ENCODE peak calls at places on chromosomes 11 and 22, in five cellular contexts. One of them, this sample, is unnamed.

GRCh38 chr11:23765862-23766261 is 731.0 kb upstream of the LUZP2 start:
- DNase-seq in stomach: no peak
- DNase-seq in body of pancreas: no peak
- DNase-seq in esophagus muscularis mucosa: no peak
- DNase-seq in IMR-90: peak; percentile 79
- DNase-seq in this sample: no peak

GRCh38 chr11:32990481-32990880 is 25.2 kb upstream of the DEPDC7 start:
- DNase-seq in stomach: no peak
- DNase-seq in body of pancreas: no peak
- DNase-seq in esophagus muscularis mucosa: no peak
- DNase-seq in IMR-90: no peak
- DNase-seq in this sample: no peak

GRCh38 chr11:36454991-36455611 is 55.0 kb downstream of the TRAF6 start:
- DNase-seq in stomach: no peak
- DNase-seq in body of pancreas: no peak
- DNase-seq in esophagus muscularis mucosa: no peak
- DNase-seq in IMR-90: no peak
- DNase-seq in this sample: peak; percentile 46

GRCh38 chr22:38077595-38077994 is 6.4 kb downstream of the SLC16A8 start:
- DNase-seq in stomach: no peak
- DNase-seq in body of pancreas: no peak
- DNase-seq in esophagus muscularis mucosa: no peak
- DNase-seq in IMR-90: no peak
- DNase-seq in this sample: no peak

GRCh38 chr11:40099391-40100169 is 1359.9 kb downstream of the LRRC4C start:
- DNase-seq in stomach: no peak
- DNase-seq in body of pancreas: no peak
- DNase-seq in esophagus muscularis mucosa: no peak
- DNase-seq in IMR-90: no peak
- DNase-seq in this sample: no peak

GRCh38 chr22:43017525-43018290 is 2.8 kb upstream of the PACSIN2 start:
- DNase-seq in stomach: no peak
- DNase-seq in body of pancreas: no peak
- DNase-seq in esophagus muscularis mucosa: no peak
- DNase-seq in IMR-90: no peak
- DNase-seq in this sample: no peak

GRCh38 chr11:119205080-119205479 is 1.1 kb upstream of the CBL start:
- DNase-seq in stomach: no peak
- DNase-seq in body of pancreas: no peak
- DNase-seq in esophagus muscularis mucosa: no peak
- DNase-seq in IMR-90: no peak
- DNase-seq in this sample: no peak

GRCh38 chr11:119483341-119483880 is 60.4 kb upstream of the THY1 start:
- DNase-seq in stomach: peak; percentile 15
- DNase-seq in body of pancreas: peak; percentile 9
- DNase-seq in esophagus muscularis mucosa: no peak
- DNase-seq in IMR-90: no peak
- DNase-seq in this sample: no peak

GRCh38 chr11:92879086-92879485 is 90.4 kb upstream of the MTNR1B start:
- DNase-seq in stomach: no peak
- DNase-seq in body of pancreas: no peak
- DNase-seq in esophagus muscularis mucosa: no peak
- DNase-seq in IMR-90: no peak
- DNase-seq in this sample: no peak

DNA sequence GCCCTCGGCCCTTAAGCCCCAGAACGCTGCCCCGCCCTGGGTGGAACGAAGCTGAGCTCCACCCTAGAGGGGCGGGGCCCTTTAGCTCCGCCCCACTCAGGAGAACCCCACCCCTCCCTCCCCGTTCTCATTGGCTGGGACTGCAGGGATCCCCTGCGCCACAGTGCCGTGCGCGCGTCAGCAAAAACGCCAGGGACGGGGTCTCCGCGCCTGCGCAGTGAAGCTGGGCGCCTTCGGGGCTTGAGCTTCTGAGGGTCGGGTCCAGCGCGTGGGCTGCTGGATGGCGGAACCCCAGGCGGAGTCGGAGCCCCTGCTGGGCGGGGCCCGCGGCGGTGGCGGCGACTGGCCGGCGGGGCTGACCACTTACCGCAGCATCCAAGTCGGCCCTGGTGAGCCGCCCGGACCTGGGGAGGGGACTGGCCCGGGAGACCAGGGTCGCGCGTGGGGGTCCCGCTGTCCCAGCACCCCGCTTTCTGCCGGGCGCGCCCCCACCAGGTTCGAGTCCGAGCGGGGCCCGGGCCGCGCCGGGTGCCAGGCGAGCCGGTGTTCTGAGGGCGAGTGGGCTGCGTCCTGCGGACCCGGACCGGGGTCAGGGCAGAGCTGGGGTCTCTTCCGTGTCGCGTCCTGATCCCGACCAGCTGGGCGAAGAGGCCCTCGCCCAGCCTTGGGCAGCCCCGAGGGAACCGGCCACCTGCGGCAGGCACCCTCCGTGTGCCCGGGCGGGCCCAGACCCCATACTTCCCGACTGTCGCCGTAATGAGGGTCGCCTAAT is at the start of gene TPCN2:
- DNase-seq in stomach: peak; percentile 92
- DNase-seq in body of pancreas: peak; percentile 93
- DNase-seq in esophagus muscularis mucosa: peak; percentile 97
- DNase-seq in IMR-90: peak; percentile 96
- DNase-seq in this sample: peak; percentile 99
- TF ChIP-seq POLR2A in stomach: no peak
- TF ChIP-seq POLR2A in body of pancreas: peak; percentile 62
- TF ChIP-seq POLR2A in esophagus muscularis mucosa: peak; percentile 79
- TF ChIP-seq POLR2A in IMR-90: peak; percentile 80
- TF ChIP-seq POLR2A in this sample: peak; percentile 85

DNA sequence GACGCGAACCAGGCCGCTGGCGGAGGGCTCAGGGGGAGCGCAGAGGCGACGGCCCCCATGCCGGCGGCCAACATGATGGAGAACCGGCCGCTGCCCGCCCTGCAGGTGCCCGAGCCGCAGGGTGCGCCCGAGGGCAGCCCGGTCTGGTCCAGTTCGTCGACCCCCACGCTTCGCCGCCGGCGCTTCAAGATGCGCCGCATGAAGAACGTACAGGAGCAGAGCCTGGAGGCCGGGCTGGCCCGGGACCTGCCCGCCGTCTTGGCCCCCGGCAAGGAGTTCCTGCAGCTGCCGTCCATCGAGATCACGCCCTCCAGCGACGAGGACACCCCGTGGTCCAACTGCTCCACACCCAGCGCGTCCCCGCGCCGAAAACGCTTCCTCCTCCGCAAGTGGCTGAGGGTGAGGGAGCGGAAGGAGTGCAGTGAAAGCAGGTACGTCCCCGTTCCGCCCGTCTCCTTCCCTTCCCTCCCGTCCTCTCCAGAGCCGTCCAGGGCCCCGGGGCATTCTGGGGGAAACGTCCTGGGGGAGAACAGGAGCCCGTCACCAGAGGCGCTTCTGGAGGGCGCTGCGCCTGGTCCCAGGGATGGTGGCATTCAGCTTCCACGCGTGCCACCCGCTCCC is 777 bp downstream of the GRAMD1B start:
- DNase-seq in stomach: peak; percentile 52
- DNase-seq in body of pancreas: peak; percentile 27
- DNase-seq in esophagus muscularis mucosa: no peak
- DNase-seq in IMR-90: peak; percentile 51
- DNase-seq in this sample: peak; percentile 30
- TF ChIP-seq POLR2A in stomach: no peak
- TF ChIP-seq POLR2A in body of pancreas: no peak
- TF ChIP-seq POLR2A in esophagus muscularis mucosa: no peak
- TF ChIP-seq POLR2A in IMR-90: no peak
- TF ChIP-seq POLR2A in this sample: no peak

GRCh38 chr22:44219101-44219870 is 38.6 kb downstream of the PARVG start:
- DNase-seq in stomach: no peak
- DNase-seq in body of pancreas: no peak
- DNase-seq in esophagus muscularis mucosa: peak; percentile 88
- DNase-seq in IMR-90: no peak
- DNase-seq in this sample: no peak
- TF ChIP-seq POLR2A in stomach: no peak
- TF ChIP-seq POLR2A in body of pancreas: no peak
- TF ChIP-seq POLR2A in esophagus muscularis mucosa: no peak
- TF ChIP-seq POLR2A in IMR-90: no peak
- TF ChIP-seq POLR2A in this sample: no peak

GRCh38 chr11:61966673-61967176 is 709 bp downstream of the FTH1 start:
- DNase-seq in stomach: no peak
- DNase-seq in body of pancreas: no peak
- DNase-seq in esophagus muscularis mucosa: no peak
- DNase-seq in IMR-90: no peak
- DNase-seq in this sample: no peak
- TF ChIP-seq POLR2A in stomach: no peak
- TF ChIP-seq POLR2A in body of pancreas: no peak
- TF ChIP-seq POLR2A in esophagus muscularis mucosa: no peak
- TF ChIP-seq POLR2A in IMR-90: no peak
- TF ChIP-seq POLR2A in this sample: no peak

DNA sequence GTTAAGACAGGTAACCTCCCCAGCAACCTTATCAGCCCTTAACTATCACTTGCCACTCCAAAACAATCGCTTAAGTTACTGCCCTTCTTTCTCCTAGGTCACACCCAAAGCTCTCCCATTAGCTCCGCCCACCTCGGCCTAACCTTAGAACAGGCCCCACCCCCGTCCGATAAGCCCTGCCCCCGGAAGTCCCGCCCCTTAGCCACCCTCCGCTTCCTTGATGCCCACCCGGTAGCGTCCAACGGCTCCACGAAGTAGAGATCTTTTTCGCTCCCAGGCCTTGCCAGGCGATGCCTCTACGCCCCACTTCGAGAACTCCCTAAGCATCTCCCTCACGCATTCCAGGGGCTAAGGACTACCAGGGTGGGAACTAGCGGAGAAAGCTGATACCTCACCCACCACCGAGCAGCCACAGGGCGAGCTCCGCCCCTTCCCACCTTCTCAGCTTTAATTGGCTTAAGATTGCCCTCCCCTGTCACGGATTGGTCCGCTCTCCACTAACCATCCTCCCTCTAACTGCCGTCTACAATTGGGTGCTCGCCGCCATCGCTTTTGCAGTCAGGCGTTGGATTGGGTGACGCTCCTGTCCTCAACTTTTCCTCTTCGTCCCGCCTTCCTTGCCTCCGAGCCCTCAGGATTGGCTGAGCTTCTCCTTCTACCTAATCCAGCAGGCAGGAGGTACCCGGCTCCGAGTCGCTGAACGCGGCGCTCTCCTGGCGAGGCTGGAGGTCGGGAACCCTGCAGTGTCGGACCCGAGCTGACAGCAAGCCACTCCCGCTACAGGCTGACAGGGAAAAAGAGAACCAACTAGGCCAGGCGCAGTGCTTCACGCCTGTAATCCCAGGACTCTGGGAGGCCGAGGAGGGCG is at the start of gene ZBTB3:
- DNase-seq in stomach: peak; percentile 97
- DNase-seq in body of pancreas: peak; percentile 99
- DNase-seq in esophagus muscularis mucosa: peak; percentile 100
- DNase-seq in IMR-90: peak; percentile 99
- DNase-seq in this sample: peak; percentile 94
- TF ChIP-seq POLR2A in stomach: no peak
- TF ChIP-seq POLR2A in body of pancreas: peak; percentile 83
- TF ChIP-seq POLR2A in esophagus muscularis mucosa: peak; percentile 72
- TF ChIP-seq POLR2A in IMR-90: peak; percentile 79
- TF ChIP-seq POLR2A in this sample: peak; percentile 91

GRCh38 chr11:134068829-134069425 is at the start of gene JAM3:
- DNase-seq in stomach: peak; percentile 87
- DNase-seq in body of pancreas: peak; percentile 91
- DNase-seq in esophagus muscularis mucosa: peak; percentile 95
- DNase-seq in IMR-90: peak; percentile 90
- DNase-seq in this sample: peak; percentile 92
- TF ChIP-seq POLR2A in stomach: no peak
- TF ChIP-seq POLR2A in body of pancreas: peak; percentile 36
- TF ChIP-seq POLR2A in esophagus muscularis mucosa: peak; percentile 70
- TF ChIP-seq POLR2A in IMR-90: peak; percentile 69
- TF ChIP-seq POLR2A in this sample: peak; percentile 75

This sample was measured in H54.